ENCODE peak calls at places on chromosomes 12 and 14, in five cellular contexts. L, V, Q, E and U are unnamed samples.

GRCh38 chr14:99907761-99908652 is 114.8 kb downstream of the EML1 start:
- DNase-seq in L (no peak), V (no peak), Q (no peak), E (no peak), U (no peak)

GRCh38 chr12:129681151-129681550 is 222.7 kb downstream of the TMEM132D start:
- DNase-seq in L (no peak), E (no peak), V (no peak), Q (no peak), U (no peak)

GRCh38 chr14:78399316-78399889 is 229.2 kb downstream of the NRXN3 start:
- DNase-seq in E (no peak), Q (no peak), V (peak), L (peak), U (peak)

GRCh38 chr14:59126714-59127436 is 61.6 kb upstream of the DAAM1 start:
- DNase-seq in V (peak), Q (no peak), E (peak), L (peak), U (peak)

GRCh38 chr14:64726585-64726890 is 22.3 kb downstream of the PLEKHG3 start:
- DNase-seq in Q (no peak), E (peak), V (peak), L (peak), U (peak)

GRCh38 chr14:105860615-105861580 is 334.5 kb downstream of the TMEM121 start:
- DNase-seq in V (no peak), Q (peak), E (no peak), L (no peak), U (no peak)

GRCh38 chr14:69106451-69106850 is 46.5 kb downstream of the DCAF5 start:
- DNase-seq in E (no peak), L (no peak), V (no peak), Q (no peak), U (no peak)

GRCh38 chr14:56759633-56760032 is 50.6 kb downstream of the OTX2 start:
- DNase-seq in Q (no peak), L (no peak), V (no peak), E (no peak), U (no peak)

GRCh38 chr14:103854822-103855733 is 7.7 kb upstream of the PPP1R13B start:
- DNase-seq in E (peak), Q (no peak), V (no peak), L (peak), U (peak)

GRCh38 chr14:61145903-61146411 is 135.2 kb downstream of the TMEM30B start:
- DNase-seq in L (peak), Q (no peak), E (no peak), V (no peak), U (peak)

GRCh38 chr12:6090786-6091185 is 33.7 kb downstream of the VWF start:
- DNase-seq in V (no peak), L (peak), Q (no peak), E (peak), U (no peak)

GRCh38 chr12:16766736-16767135 is 160.8 kb upstream of the LMO3 start:
- DNase-seq in Q (no peak), L (no peak), V (no peak), E (no peak), U (peak)

GRCh38 chr12:27653661-27654060 is 42.6 kb upstream of the REP15 start:
- DNase-seq in E (no peak), L (no peak), V (no peak), Q (no peak), U (no peak)